ENCODE peak calls at places on chromosomes 1 and 21, in seven cellular contexts. H, K, X, N, F, M and O are unnamed samples.

GRCh38 chr1:248821101-248821500 is 4.6 kb downstream of the SH3BP5L start:
- DNase-seq in H (no peak), K (no peak), X (no peak), N (no peak), F (peak), M (peak), O (no peak)

GRCh38 chr1:23810818-23811420 is 10.4 kb upstream of the GALE start:
- DNase-seq in H (no peak), K (peak), X (peak), N (peak), F (no peak), M (peak), O (no peak)

GRCh38 chr21:41615613-41616012 is 107.7 kb upstream of the TMPRSS2 start:
- DNase-seq in H (no peak), K (no peak), X (no peak), N (no peak), F (no peak), M (no peak), O (no peak)

GRCh38 chr1:220962031-220962751 is 82.9 kb downstream of the HLX start:
- DNase-seq in H (no peak), K (no peak), X (no peak), N (no peak), F (peak), M (peak), O (no peak)

GRCh38 chr1:3518256-3518655 is 63.8 kb downstream of the ARHGEF16 start:
- DNase-seq in H (no peak), K (peak), X (no peak), N (no peak), F (no peak), M (no peak), O (no peak)

GRCh38 chr1:18922848-18923475 is 20.6 kb upstream of the ALDH4A1 start:
- DNase-seq in H (peak), K (no peak), X (no peak), N (no peak), F (no peak), M (no peak), O (no peak)

GRCh38 chr1:102897537-102897936 is 210.8 kb downstream of the COL11A1 start:
- DNase-seq in H (no peak), K (no peak), X (no peak), N (no peak), F (no peak), M (peak), O (no peak)

GRCh38 chr1:149903836-149904491 is 4.6 kb downstream of the BOLA1 start:
- DNase-seq in H (no peak), K (no peak), X (no peak), N (no peak), F (no peak), M (no peak), O (no peak)

GRCh38 chr1:229704157-229704556 is 78.1 kb downstream of the URB2 start:
- DNase-seq in H (no peak), K (no peak), X (no peak), N (no peak), F (no peak), M (no peak), O (no peak)

GRCh38 chr21:36065497-36066036 is 4.3 kb upstream of the CBR1 start:
- DNase-seq in H (no peak), K (no peak), X (no peak), N (no peak), F (no peak), M (no peak), O (no peak)

GRCh38 chr1:113861641-113862040 is 9.9 kb downstream of the PTPN22 start:
- DNase-seq in H (no peak), K (no peak), X (no peak), N (no peak), F (no peak), M (no peak), O (no peak)

GRCh38 chr1:21909787-21910503 is 27.2 kb downstream of the HSPG2 start:
- DNase-seq in H (peak), K (no peak), X (peak), N (peak), F (no peak), M (no peak), O (peak)

GRCh38 chr21:31558839-31559367 is 100.6 kb upstream of the SOD1 start:
- DNase-seq in H (peak), K (peak), X (peak), N (peak), F (peak), M (peak), O (no peak)

GRCh38 chr1:100834779-100835645 is 59.6 kb downstream of the EXTL2 start:
- DNase-seq in H (no peak), K (peak), X (no peak), N (no peak), F (no peak), M (peak), O (no peak)

GRCh38 chr1:9100471-9101043 is 28.3 kb downstream of the GPR157 start:
- DNase-seq in H (no peak), K (no peak), X (no peak), N (no peak), F (no peak), M (no peak), O (no peak)

GRCh38 chr1:245306628-245307410 is 152.0 kb downstream of the KIF26B start:
- DNase-seq in H (no peak), K (no peak), X (no peak), N (peak), F (no peak), M (no peak), O (no peak)

GRCh38 chr1:198809247-198809646 is 170.4 kb downstream of the PTPRC start:
- DNase-seq in H (no peak), K (no peak), X (no peak), N (no peak), F (no peak), M (no peak), O (no peak)

GRCh38 chr1:8047112-8047511 is 21.0 kb upstream of the ERRFI1 start:
- DNase-seq in H (no peak), K (no peak), X (no peak), N (no peak), F (no peak), M (peak), O (no peak)

GRCh38 chr1:24708938-24709337 is 36.3 kb upstream of the CLIC4 start:
- DNase-seq in H (no peak), K (no peak), X (no peak), N (no peak), F (no peak), M (no peak), O (no peak)

GRCh38 chr21:39385299-39386145 is 36.6 kb upstream of the HMGN1 start:
- DNase-seq in H (peak), K (peak), X (no peak), N (peak), F (peak), M (peak), O (peak)

GRCh38 chr21:45029968-45030636 is 44.3 kb upstream of the ADARB1 start:
- DNase-seq in H (no peak), K (no peak), X (no peak), N (no peak), F (no peak), M (no peak), O (no peak)

GRCh38 chr21:29797155-29797554 is 142.6 kb downstream of the GRIK1 start:
- DNase-seq in H (no peak), K (no peak), X (no peak), N (no peak), F (no peak), M (no peak), O (no peak)

DNA sequence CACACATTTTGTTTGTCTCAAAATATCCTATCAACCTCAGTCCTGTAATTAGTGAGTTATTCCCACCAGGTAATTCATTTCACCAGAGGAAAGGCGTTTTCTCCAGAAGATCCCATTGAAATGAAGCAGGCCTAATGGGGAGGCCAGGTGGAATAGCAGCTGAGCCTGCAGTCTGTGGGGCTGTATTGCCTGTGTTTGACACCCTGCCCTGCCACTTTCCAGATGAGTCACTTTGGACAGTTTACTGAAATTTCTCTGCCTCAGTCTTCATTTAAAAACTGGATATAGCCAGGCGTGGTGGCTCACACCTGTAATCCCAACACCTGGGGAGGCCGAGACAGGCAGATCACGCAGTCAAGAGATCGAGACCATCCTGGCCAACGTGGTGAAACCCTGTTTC is 78.1 kb upstream of the PPP2R5A start:
- DNase-seq in H (no peak), K (no peak), X (no peak), N (no peak), F (no peak), M (no peak), O (no peak)
- H3K4me3 ChIP-seq in H (no peak), K (no peak), X (no peak), N (no peak), F (no peak), M (no peak), O (no peak)

DNA sequence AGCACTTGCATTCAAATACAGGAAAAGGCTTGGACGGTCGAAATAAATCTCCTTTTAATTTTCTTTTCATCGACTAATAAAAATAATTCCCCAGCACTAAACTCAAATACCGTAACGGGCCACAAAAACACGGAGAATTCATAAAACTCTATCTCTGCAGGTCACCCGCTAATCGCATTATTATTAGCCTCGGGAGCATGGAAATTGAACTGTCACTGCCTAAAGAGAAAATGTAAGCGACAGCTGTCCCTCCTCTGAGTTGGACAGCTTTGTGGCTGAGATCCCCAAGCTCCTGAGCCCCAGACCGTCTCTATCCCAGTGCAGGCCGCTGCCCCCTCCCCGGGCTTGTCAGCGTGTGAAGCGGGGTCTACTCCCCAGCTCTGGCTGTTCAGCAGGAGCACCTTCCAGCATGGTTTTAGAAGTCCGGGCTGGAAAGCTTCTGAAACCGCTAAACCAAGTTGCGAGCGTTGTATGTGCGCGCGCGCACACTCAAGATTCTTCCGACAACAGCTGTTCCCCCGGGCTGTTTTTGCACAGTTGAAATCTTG is 1.8 kb downstream of the TBX15 start:
- DNase-seq in H (no peak), K (no peak), X (no peak), N (no peak), F (no peak), M (no peak), O (no peak)
- H3K4me3 ChIP-seq in H (peak), K (no peak), X (no peak), N (no peak), F (no peak), M (no peak), O (peak)

GRCh38 chr1:70222716-70223235 is 1.6 kb downstream of the SRSF11 start:
- DNase-seq in H (no peak), K (no peak), X (no peak), N (no peak), F (no peak), M (no peak), O (no peak)

GRCh38 chr1:70221241-70222077 is at the start of gene SRSF11:
- DNase-seq in H (peak), K (peak), X (peak), N (peak), F (peak), M (peak), O (peak)

GRCh38 chr1:70224954-70225353 is 3.8 kb downstream of the SRSF11 start:
- DNase-seq in H (no peak), K (no peak), X (no peak), N (no peak), F (no peak), M (no peak), O (no peak)

GRCh38 chr1:70220015-70220414 is 1.2 kb upstream of the SRSF11 start:
- DNase-seq in H (no peak), K (no peak), X (no peak), N (no peak), F (no peak), M (no peak), O (no peak)

DNA sequence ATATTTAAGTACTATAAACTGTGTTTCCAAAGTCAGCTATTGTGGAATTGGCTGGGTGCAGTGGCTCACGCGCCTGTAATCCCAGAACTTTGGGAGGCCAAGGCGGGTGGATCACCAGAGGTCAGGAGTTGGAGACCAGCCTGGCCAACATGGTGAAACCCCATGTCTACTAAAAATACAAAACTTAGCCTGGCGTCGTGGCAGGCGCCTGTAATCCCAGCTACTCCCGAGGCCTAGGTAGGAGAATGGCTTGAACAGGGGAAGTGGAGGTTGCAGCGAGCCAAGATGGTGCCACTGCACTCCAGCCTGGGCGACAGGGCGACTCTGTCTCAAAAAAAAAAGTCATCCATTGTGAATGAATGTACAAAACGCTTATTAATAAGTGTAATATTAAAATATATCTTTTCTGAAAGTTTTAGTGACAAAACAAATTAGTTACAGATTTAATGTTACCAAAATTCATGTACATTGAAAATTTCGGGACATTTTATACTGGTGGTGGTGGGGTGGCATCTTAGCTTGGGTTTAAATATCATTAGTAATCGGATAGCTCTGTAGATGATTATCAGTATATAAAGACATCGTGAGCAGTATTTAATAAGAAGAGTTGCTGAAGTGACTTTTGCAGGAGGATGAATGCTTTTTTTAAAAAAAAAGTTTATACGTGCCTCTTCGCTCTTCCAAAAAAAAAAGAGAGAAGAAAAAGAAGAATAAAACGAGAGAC is 501 bp upstream of the SRSF11 start:
- DNase-seq in H (no peak), K (no peak), X (no peak), N (no peak), F (no peak), M (no peak), O (no peak)
- H3K4me3 ChIP-seq in H (peak), K (no peak), X (peak), N (peak), F (peak), M (peak), O (peak)

GRCh38 chr1:200306954-200307754 is 102.7 kb downstream of the ZNF281 start:
- DNase-seq in H (no peak), K (peak), X (peak), N (peak), F (no peak), M (peak), O (no peak)
- H3K4me3 ChIP-seq in H (no peak), K (no peak), X (no peak), N (no peak), F (no peak), M (no peak), O (no peak)

GRCh38 chr1:208615356-208615755 is 371.2 kb upstream of the PLXNA2 start:
- DNase-seq in H (no peak), K (no peak), X (no peak), N (no peak), F (no peak), M (no peak), O (no peak)
- H3K4me3 ChIP-seq in H (no peak), K (no peak), X (no peak), N (no peak), F (no peak), M (no peak), O (no peak)

GRCh38 chr1:153534226-153534932 is 1.4 kb downstream of the S100A6 start:
- DNase-seq in H (peak), K (no peak), X (no peak), N (no peak), F (no peak), M (peak), O (peak)
- H3K4me3 ChIP-seq in H (peak), K (peak), X (no peak), N (peak), F (peak), M (peak), O (peak)

GRCh38 chr1:89841507-89841906 is 20.7 kb downstream of the LRRC8D start:
- DNase-seq in H (no peak), K (no peak), X (no peak), N (no peak), F (no peak), M (no peak), O (no peak)

GRCh38 chr1:89843279-89844121 is 22.7 kb downstream of the LRRC8D start:
- DNase-seq in H (peak), K (peak), X (peak), N (peak), F (no peak), M (peak), O (peak)

GRCh38 chr1:89844860-89845259 is 24.0 kb downstream of the LRRC8D start:
- DNase-seq in H (no peak), K (no peak), X (no peak), N (no peak), F (no peak), M (no peak), O (no peak)

GRCh38 chr1:89842547-89843278 is 21.9 kb downstream of the LRRC8D start:
- DNase-seq in H (no peak), K (no peak), X (no peak), N (no peak), F (no peak), M (no peak), O (no peak)

DNA sequence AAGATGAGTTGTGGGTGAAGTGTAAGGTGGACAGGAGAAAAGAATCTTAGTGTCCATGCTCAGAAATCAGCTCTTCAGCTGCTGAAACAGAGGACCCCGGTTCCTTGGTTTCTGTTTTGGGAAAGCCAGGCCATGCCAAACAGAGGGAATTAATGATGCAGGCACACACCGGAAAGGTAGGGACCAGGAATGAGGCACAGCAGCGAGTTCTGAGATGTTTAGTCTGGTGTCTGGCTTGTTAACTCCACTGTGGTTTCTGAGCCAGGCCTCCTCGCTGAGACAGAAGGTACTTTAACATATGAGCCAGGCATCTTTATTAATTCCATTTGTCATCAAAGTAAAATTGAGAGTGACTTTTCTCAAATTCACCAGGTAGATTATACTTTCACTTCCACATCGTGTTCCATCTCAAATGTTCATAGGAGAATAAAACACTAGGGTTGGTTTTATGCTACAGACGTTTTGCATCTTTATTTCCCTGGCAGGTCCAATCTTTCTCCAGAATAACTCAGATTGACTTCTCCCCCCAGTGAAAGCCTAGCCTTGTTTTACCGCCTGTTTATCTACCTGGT is 23.5 kb downstream of the LRRC8D start:
- DNase-seq in H (no peak), K (no peak), X (no peak), N (no peak), F (no peak), M (peak), O (no peak)
- H3K4me3 ChIP-seq in H (peak), K (peak), X (no peak), N (peak), F (peak), M (peak), O (peak)